ENCODE peak calls at places on chromosomes 13 and 19, in nine cellular contexts. One of them, this sample, is unnamed.

GRCh38 chr13:33123066-33123940 is 107.1 kb downstream of the KL start:
- DNase-seq in body of pancreas: peak
- DNase-seq in heart right ventricle: no peak
- DNase-seq in AG04450: no peak
- DNase-seq in epithelial cell of esophagus: peak
- DNase-seq in upper lobe of right lung: no peak
- DNase-seq in tibial nerve: peak
- DNase-seq in fibroblast of pulmonary artery: peak
- DNase-seq in neural progenitor cell: no peak
- DNase-seq in this sample: peak

GRCh38 chr13:84430015-84430414 is 547.7 kb upstream of the SLITRK1 start:
- DNase-seq in body of pancreas: no peak
- DNase-seq in heart right ventricle: no peak
- DNase-seq in AG04450: no peak
- DNase-seq in epithelial cell of esophagus: no peak
- DNase-seq in upper lobe of right lung: no peak
- DNase-seq in tibial nerve: no peak
- DNase-seq in fibroblast of pulmonary artery: peak
- DNase-seq in neural progenitor cell: no peak
- DNase-seq in this sample: peak

GRCh38 chr13:109156181-109156935 is 526.9 kb downstream of the MYO16 start:
- DNase-seq in body of pancreas: no peak
- DNase-seq in heart right ventricle: peak
- DNase-seq in AG04450: peak
- DNase-seq in epithelial cell of esophagus: peak
- DNase-seq in upper lobe of right lung: peak
- DNase-seq in tibial nerve: no peak
- DNase-seq in fibroblast of pulmonary artery: peak
- DNase-seq in neural progenitor cell: no peak
- DNase-seq in this sample: peak

GRCh38 chr19:48064509-48064908 is 20.6 kb upstream of the CABP5 start:
- DNase-seq in body of pancreas: no peak
- DNase-seq in heart right ventricle: no peak
- DNase-seq in AG04450: no peak
- DNase-seq in epithelial cell of esophagus: no peak
- DNase-seq in upper lobe of right lung: no peak
- DNase-seq in tibial nerve: no peak
- DNase-seq in fibroblast of pulmonary artery: no peak
- DNase-seq in neural progenitor cell: no peak
- DNase-seq in this sample: no peak

GRCh38 chr13:113904411-113904810 is 40.5 kb upstream of the GAS6 start:
- DNase-seq in body of pancreas: peak
- DNase-seq in heart right ventricle: peak
- DNase-seq in AG04450: no peak
- DNase-seq in epithelial cell of esophagus: peak
- DNase-seq in upper lobe of right lung: peak
- DNase-seq in tibial nerve: peak
- DNase-seq in fibroblast of pulmonary artery: peak
- DNase-seq in neural progenitor cell: peak
- DNase-seq in this sample: peak

GRCh38 chr19:55112781-55113569 is 4.5 kb downstream of the PPP1R12C start:
- DNase-seq in body of pancreas: no peak
- DNase-seq in heart right ventricle: no peak
- DNase-seq in AG04450: no peak
- DNase-seq in epithelial cell of esophagus: no peak
- DNase-seq in upper lobe of right lung: peak
- DNase-seq in tibial nerve: no peak
- DNase-seq in fibroblast of pulmonary artery: no peak
- DNase-seq in neural progenitor cell: no peak
- DNase-seq in this sample: no peak

GRCh38 chr13:21637296-21637695 is 33.3 kb upstream of the MICU2 start:
- DNase-seq in body of pancreas: peak
- DNase-seq in heart right ventricle: no peak
- DNase-seq in AG04450: no peak
- DNase-seq in epithelial cell of esophagus: peak
- DNase-seq in upper lobe of right lung: peak
- DNase-seq in tibial nerve: no peak
- DNase-seq in fibroblast of pulmonary artery: peak
- DNase-seq in neural progenitor cell: no peak
- DNase-seq in this sample: peak

GRCh38 chr13:20616059-20616797 is 49.3 kb downstream of the IFT88 start:
- DNase-seq in body of pancreas: no peak
- DNase-seq in heart right ventricle: no peak
- DNase-seq in AG04450: peak
- DNase-seq in epithelial cell of esophagus: peak
- DNase-seq in upper lobe of right lung: no peak
- DNase-seq in tibial nerve: no peak
- DNase-seq in fibroblast of pulmonary artery: peak
- DNase-seq in neural progenitor cell: no peak
- DNase-seq in this sample: peak

GRCh38 chr13:100423375-100423774 is 165.2 kb downstream of the GGACT start:
- DNase-seq in body of pancreas: no peak
- DNase-seq in heart right ventricle: no peak
- DNase-seq in AG04450: no peak
- DNase-seq in epithelial cell of esophagus: peak
- DNase-seq in upper lobe of right lung: no peak
- DNase-seq in tibial nerve: no peak
- DNase-seq in fibroblast of pulmonary artery: peak
- DNase-seq in neural progenitor cell: no peak
- DNase-seq in this sample: peak

GRCh38 chr13:109348514-109349340 is 437.7 kb downstream of the IRS2 start:
- DNase-seq in body of pancreas: no peak
- DNase-seq in heart right ventricle: no peak
- DNase-seq in AG04450: no peak
- DNase-seq in epithelial cell of esophagus: peak
- DNase-seq in upper lobe of right lung: no peak
- DNase-seq in tibial nerve: no peak
- DNase-seq in fibroblast of pulmonary artery: peak
- DNase-seq in neural progenitor cell: no peak
- DNase-seq in this sample: peak

GRCh38 chr13:81577601-81578000 is 1236.7 kb upstream of the SPRY2 start:
- DNase-seq in body of pancreas: no peak
- DNase-seq in heart right ventricle: no peak
- DNase-seq in AG04450: no peak
- DNase-seq in epithelial cell of esophagus: no peak
- DNase-seq in upper lobe of right lung: no peak
- DNase-seq in tibial nerve: no peak
- DNase-seq in fibroblast of pulmonary artery: no peak
- DNase-seq in neural progenitor cell: no peak
- DNase-seq in this sample: no peak

GRCh38 chr13:66803759-66804456 is 426.2 kb downstream of the PCDH9 start:
- DNase-seq in body of pancreas: no peak
- DNase-seq in heart right ventricle: no peak
- DNase-seq in AG04450: no peak
- DNase-seq in epithelial cell of esophagus: peak
- DNase-seq in upper lobe of right lung: no peak
- DNase-seq in tibial nerve: no peak
- DNase-seq in fibroblast of pulmonary artery: no peak
- DNase-seq in neural progenitor cell: no peak
- DNase-seq in this sample: no peak

GRCh38 chr19:1151917-1152601 is 22.0 kb downstream of the SBNO2 start:
- DNase-seq in body of pancreas: peak
- DNase-seq in heart right ventricle: peak
- DNase-seq in AG04450: no peak
- DNase-seq in epithelial cell of esophagus: no peak
- DNase-seq in upper lobe of right lung: peak
- DNase-seq in tibial nerve: no peak
- DNase-seq in fibroblast of pulmonary artery: no peak
- DNase-seq in neural progenitor cell: no peak
- DNase-seq in this sample: peak

GRCh38 chr19:56324425-56324824 is 9.8 kb upstream of the ZSCAN5A start:
- DNase-seq in body of pancreas: no peak
- DNase-seq in heart right ventricle: no peak
- DNase-seq in AG04450: no peak
- DNase-seq in epithelial cell of esophagus: no peak
- DNase-seq in upper lobe of right lung: no peak
- DNase-seq in tibial nerve: no peak
- DNase-seq in fibroblast of pulmonary artery: no peak
- DNase-seq in neural progenitor cell: no peak
- DNase-seq in this sample: no peak

GRCh38 chr19:16587031-16588023 is 15.1 kb upstream of the SLC35E1 start:
- DNase-seq in body of pancreas: peak
- DNase-seq in heart right ventricle: no peak
- DNase-seq in AG04450: no peak
- DNase-seq in epithelial cell of esophagus: peak
- DNase-seq in upper lobe of right lung: no peak
- DNase-seq in tibial nerve: peak
- DNase-seq in fibroblast of pulmonary artery: peak
- DNase-seq in neural progenitor cell: no peak
- DNase-seq in this sample: no peak

GRCh38 chr19:13505164-13505695 is 1.0 kb downstream of the CACNA1A start:
- DNase-seq in body of pancreas: no peak
- DNase-seq in heart right ventricle: no peak
- DNase-seq in AG04450: no peak
- DNase-seq in epithelial cell of esophagus: no peak
- DNase-seq in upper lobe of right lung: no peak
- DNase-seq in tibial nerve: no peak
- DNase-seq in fibroblast of pulmonary artery: no peak
- DNase-seq in neural progenitor cell: no peak
- DNase-seq in this sample: no peak

GRCh38 chr19:13506550-13506878 is 235 bp upstream of the CACNA1A start:
- DNase-seq in body of pancreas: no peak
- DNase-seq in heart right ventricle: no peak
- DNase-seq in AG04450: peak
- DNase-seq in epithelial cell of esophagus: no peak
- DNase-seq in upper lobe of right lung: no peak
- DNase-seq in tibial nerve: no peak
- DNase-seq in fibroblast of pulmonary artery: no peak
- DNase-seq in neural progenitor cell: peak
- DNase-seq in this sample: peak

GRCh38 chr19:13505761-13506549 is at the start of gene CACNA1A:
- DNase-seq in body of pancreas: no peak
- DNase-seq in heart right ventricle: no peak
- DNase-seq in AG04450: no peak
- DNase-seq in epithelial cell of esophagus: peak
- DNase-seq in upper lobe of right lung: no peak
- DNase-seq in tibial nerve: no peak
- DNase-seq in fibroblast of pulmonary artery: no peak
- DNase-seq in neural progenitor cell: peak
- DNase-seq in this sample: peak

GRCh38 chr19:13503570-13504235 is 2.6 kb downstream of the CACNA1A start:
- DNase-seq in body of pancreas: no peak
- DNase-seq in heart right ventricle: no peak
- DNase-seq in AG04450: no peak
- DNase-seq in epithelial cell of esophagus: no peak
- DNase-seq in upper lobe of right lung: no peak
- DNase-seq in tibial nerve: no peak
- DNase-seq in fibroblast of pulmonary artery: no peak
- DNase-seq in neural progenitor cell: no peak
- DNase-seq in this sample: no peak

DNA sequence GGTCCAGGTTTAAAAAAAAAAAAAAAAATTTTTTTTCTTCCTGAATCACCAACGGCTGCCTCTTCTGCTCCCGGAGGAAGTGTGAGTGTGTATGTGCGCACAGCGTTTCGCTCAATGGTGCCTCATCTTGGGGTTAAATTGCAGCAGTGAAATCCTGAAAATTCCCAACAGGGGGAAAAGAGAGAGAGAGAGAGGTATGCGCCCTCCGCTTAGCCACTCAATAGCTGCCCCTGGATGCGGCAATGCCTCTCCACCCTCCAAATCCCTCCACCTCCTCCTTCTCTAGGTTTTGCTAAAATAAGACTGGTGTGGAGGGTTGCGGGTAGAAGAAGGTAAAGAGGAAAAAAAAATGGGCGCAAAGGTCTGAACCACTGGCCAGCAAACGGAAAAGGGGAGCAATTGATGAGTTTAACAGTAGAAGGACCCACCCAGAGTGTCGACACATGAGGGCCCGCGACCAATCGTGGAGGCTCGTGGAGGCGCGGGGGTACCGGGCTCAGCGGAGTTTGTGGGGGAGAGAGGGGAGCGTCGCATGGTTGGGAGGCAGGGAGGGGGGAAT is 853 bp upstream of the CACNA1A start:
- DNase-seq in body of pancreas: no peak
- DNase-seq in heart right ventricle: no peak
- DNase-seq in AG04450: no peak
- DNase-seq in epithelial cell of esophagus: no peak
- DNase-seq in upper lobe of right lung: no peak
- DNase-seq in tibial nerve: no peak
- DNase-seq in fibroblast of pulmonary artery: no peak
- DNase-seq in neural progenitor cell: peak
- DNase-seq in this sample: peak
- TF ChIP-seq CTCF in body of pancreas: no peak
- TF ChIP-seq CTCF in heart right ventricle: no peak
- TF ChIP-seq CTCF in AG04450: no peak
- TF ChIP-seq CTCF in epithelial cell of esophagus: no peak
- TF ChIP-seq CTCF in upper lobe of right lung: no peak
- TF ChIP-seq CTCF in tibial nerve: no peak
- TF ChIP-seq CTCF in fibroblast of pulmonary artery: no peak
- TF ChIP-seq CTCF in neural progenitor cell: peak
- TF ChIP-seq CTCF in this sample: no peak

GRCh38 chr13:29428310-29428991 is 167.0 kb downstream of the SLC7A1 start:
- DNase-seq in body of pancreas: peak
- DNase-seq in heart right ventricle: peak
- DNase-seq in AG04450: no peak
- DNase-seq in epithelial cell of esophagus: peak
- DNase-seq in upper lobe of right lung: no peak
- DNase-seq in tibial nerve: no peak
- DNase-seq in fibroblast of pulmonary artery: no peak
- DNase-seq in neural progenitor cell: peak
- DNase-seq in this sample: no peak
- H3K4me3 ChIP-seq in body of pancreas: no peak
- H3K4me3 ChIP-seq in heart right ventricle: peak
- H3K4me3 ChIP-seq in AG04450: peak
- H3K4me3 ChIP-seq in epithelial cell of esophagus: peak
- H3K4me3 ChIP-seq in upper lobe of right lung: no peak
- H3K4me3 ChIP-seq in tibial nerve: peak
- H3K4me3 ChIP-seq in fibroblast of pulmonary artery: no peak
- H3K4me3 ChIP-seq in neural progenitor cell: peak
- H3K4me3 ChIP-seq in this sample: peak

DNA sequence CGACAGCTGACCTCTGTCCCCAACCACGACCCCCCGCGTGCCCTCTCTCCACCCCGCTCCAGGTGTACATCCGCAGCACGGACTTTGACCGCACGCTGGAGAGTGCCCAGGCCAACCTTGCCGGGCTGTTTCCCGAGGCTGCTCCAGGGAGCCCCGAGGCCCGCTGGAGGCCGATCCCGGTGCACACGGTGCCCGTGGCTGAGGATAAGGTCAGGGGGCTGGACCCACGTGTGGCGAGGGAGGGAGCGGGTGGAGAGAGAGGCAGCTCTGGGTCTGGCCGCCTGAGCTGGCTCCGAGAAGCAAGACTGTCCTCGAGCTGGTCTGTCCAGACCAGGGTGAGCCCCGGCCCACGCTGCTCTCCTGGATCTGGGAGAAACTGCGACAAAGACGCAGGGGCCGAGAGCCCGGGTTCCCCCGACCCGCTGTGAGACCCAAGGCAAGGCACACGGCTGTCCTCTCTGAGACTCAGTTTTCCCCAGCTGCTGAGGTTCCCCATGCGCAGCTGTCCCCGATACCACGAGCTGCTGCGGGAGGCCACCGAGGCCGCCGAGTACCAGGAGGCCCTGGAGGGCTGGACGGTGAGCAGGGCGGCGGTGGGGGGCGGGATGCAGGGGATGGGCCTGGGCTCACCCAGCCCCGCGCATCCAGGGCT is 1.5 kb downstream of the ACP4 start:
- DNase-seq in body of pancreas: no peak
- DNase-seq in heart right ventricle: no peak
- DNase-seq in AG04450: no peak
- DNase-seq in epithelial cell of esophagus: no peak
- DNase-seq in upper lobe of right lung: no peak
- DNase-seq in tibial nerve: no peak
- DNase-seq in fibroblast of pulmonary artery: no peak
- DNase-seq in neural progenitor cell: no peak
- DNase-seq in this sample: no peak
- TF ChIP-seq CTCF in body of pancreas: no peak
- TF ChIP-seq CTCF in heart right ventricle: no peak
- TF ChIP-seq CTCF in AG04450: no peak
- TF ChIP-seq CTCF in epithelial cell of esophagus: no peak
- TF ChIP-seq CTCF in upper lobe of right lung: no peak
- TF ChIP-seq CTCF in tibial nerve: no peak
- TF ChIP-seq CTCF in fibroblast of pulmonary artery: no peak
- TF ChIP-seq CTCF in neural progenitor cell: no peak
- TF ChIP-seq CTCF in this sample: no peak

GRCh38 chr19:3737487-3738205 is 23.8 kb downstream of the APBA3 start:
- DNase-seq in body of pancreas: no peak
- DNase-seq in heart right ventricle: no peak
- DNase-seq in AG04450: no peak
- DNase-seq in epithelial cell of esophagus: no peak
- DNase-seq in upper lobe of right lung: no peak
- DNase-seq in tibial nerve: no peak
- DNase-seq in fibroblast of pulmonary artery: no peak
- DNase-seq in neural progenitor cell: no peak
- DNase-seq in this sample: no peak
- H3K4me3 ChIP-seq in body of pancreas: no peak
- H3K4me3 ChIP-seq in heart right ventricle: no peak
- H3K4me3 ChIP-seq in AG04450: no peak
- H3K4me3 ChIP-seq in epithelial cell of esophagus: no peak
- H3K4me3 ChIP-seq in upper lobe of right lung: no peak
- H3K4me3 ChIP-seq in tibial nerve: no peak
- H3K4me3 ChIP-seq in fibroblast of pulmonary artery: no peak
- H3K4me3 ChIP-seq in neural progenitor cell: no peak
- H3K4me3 ChIP-seq in this sample: no peak

This sample was measured in fibroblast of the aortic adventitia.